ENCODE peak calls at places on chromosomes 5 and 9, in eight cellular contexts. D is A673; M is prostate gland; J is Peyer's patch; N is left ventricle myocardium inferior; H is GM23248; V is tibial artery; B is naive thymus-derived CD4-positive, alpha-beta T cell. L is an unnamed sample. For H3K9me3, the result is how much of the 10 kb centered on the place peaks cover.

GRCh38 chr9:70297141-70297540 is 38.4 kb downstream of the SMC5 start:
- DNase-seq in V (no peak), N (no peak), M (no peak), J (no peak), D (no peak), H (peak), B (no peak), L (no peak)

GRCh38 chr5:180486636-180487149 is 7.5 kb upstream of the CNOT6 start:
- DNase-seq in V (peak), H (peak), M (no peak), J (peak), B (no peak), D (no peak), N (no peak), L (no peak)

GRCh38 chr5:118891252-118891651 is 97.1 kb downstream of the DTWD2 start:
- DNase-seq in H (no peak), D (peak), V (no peak), B (no peak), J (no peak), M (no peak), N (no peak), L (peak)

GRCh38 chr5:80967500-80968181 is 7.5 kb downstream of the RASGRF2 start:
- DNase-seq in M (peak), N (no peak), J (no peak), H (peak), D (peak), B (no peak), V (no peak), L (peak)

GRCh38 chr5:133428072-133428660 is 184.2 kb downstream of the FSTL4 start:
- DNase-seq in V (no peak), H (no peak), M (no peak), N (no peak), J (no peak), B (no peak), D (no peak), L (no peak)

GRCh38 chr5:41600738-41601137 is 90.3 kb upstream of the PLCXD3 start:
- DNase-seq in H (no peak), D (no peak), V (no peak), N (no peak), B (no peak), J (no peak), M (no peak), L (no peak)

GRCh38 chr5:100643473-100643872 is 108.3 kb downstream of the FAM174A start:
- DNase-seq in M (no peak), H (peak), B (no peak), V (no peak), J (no peak), N (no peak), D (no peak), L (no peak)

GRCh38 chr5:149450199-149450598 is 71.1 kb upstream of the IL17B start:
- DNase-seq in N (peak), V (peak), D (no peak), M (peak), H (peak), B (no peak), J (no peak), L (peak)

GRCh38 chr9:96080364-96080763 is 204.9 kb downstream of the ERCC6L2 start:
- DNase-seq in N (no peak), J (no peak), B (no peak), M (peak), H (peak), V (no peak), D (no peak), L (no peak)

GRCh38 chr5:140637722-140638473 is 1.4 kb upstream of the TMCO6 start:
- DNase-seq in M (no peak), V (no peak), J (no peak), H (no peak), D (no peak), B (no peak), N (no peak), L (no peak)

GRCh38 chr5:173313311-173313710 is 14.9 kb downstream of the STC2 start:
- DNase-seq in B (no peak), V (no peak), M (no peak), J (no peak), D (no peak), H (no peak), N (no peak), L (no peak)

GRCh38 chr5:96876292-96876850 is at the start of gene ERAP2:
- DNase-seq in D (peak), V (no peak), B (peak), M (no peak), J (no peak), N (no peak), H (peak), L (no peak)

GRCh38 chr9:112831281-112831851 is 59.3 kb downstream of the SLC46A2 start:
- DNase-seq in B (no peak), H (peak), D (no peak), V (peak), M (peak), J (no peak), N (peak), L (no peak)

GRCh38 chr5:54669285-54669684 is 151.7 kb downstream of the SNX18 start:
- DNase-seq in V (no peak), N (no peak), M (no peak), D (no peak), B (no peak), J (no peak), H (peak), L (peak)
- H3K9me3 ChIP-seq in V (under half), N (under half), M (under half), D (under half), B (under half), J (under half), H (under half), L (under half)

GRCh38 chr5:179452356-179453230 is 97.8 kb upstream of the RUFY1 start:
- DNase-seq in J (no peak), V (peak), N (no peak), H (no peak), B (no peak), M (no peak), D (no peak), L (no peak)
- H3K9me3 ChIP-seq in J (under half), V (under half), N (under half), H (under half), B (under half), M (under half), D (under half), L (under half)

GRCh38 chr9:92984976-92985375 is 37.7 kb downstream of the FGD3 start:
- DNase-seq in D (no peak), M (no peak), B (no peak), H (no peak), J (no peak), V (no peak), N (no peak), L (no peak)

GRCh38 chr9:92979657-92980056 is 32.3 kb downstream of the FGD3 start:
- DNase-seq in N (no peak), M (no peak), H (no peak), D (no peak), B (no peak), V (no peak), J (no peak), L (no peak)

GRCh38 chr9:92980085-92980745 is 32.9 kb downstream of the FGD3 start:
- DNase-seq in H (no peak), M (no peak), N (no peak), D (no peak), V (no peak), J (no peak), B (no peak), L (no peak)

GRCh38 chr9:92983984-92984589 is 36.8 kb downstream of the FGD3 start:
- DNase-seq in M (no peak), H (no peak), D (no peak), N (no peak), B (no peak), J (no peak), V (no peak), L (peak)

GRCh38 chr9:92982130-92982529 is 34.8 kb downstream of the FGD3 start:
- DNase-seq in V (no peak), B (no peak), J (no peak), D (no peak), N (no peak), H (no peak), M (no peak), L (no peak)
- H3K9me3 ChIP-seq in V (under half), B (under half), J (under half), D (under half), N (under half), H (under half), M (under half), L (under half)

GRCh38 chr5:25754895-25755294 is 1110.1 kb upstream of the CDH10 start:
- DNase-seq in B (no peak), J (no peak), N (no peak), D (peak), V (no peak), M (no peak), H (no peak), L (peak)
- H3K9me3 ChIP-seq in B (under half), J (under half), N (under half), D (under half), V (under half), M (under half), H (under half), L (under half)

DNA sequence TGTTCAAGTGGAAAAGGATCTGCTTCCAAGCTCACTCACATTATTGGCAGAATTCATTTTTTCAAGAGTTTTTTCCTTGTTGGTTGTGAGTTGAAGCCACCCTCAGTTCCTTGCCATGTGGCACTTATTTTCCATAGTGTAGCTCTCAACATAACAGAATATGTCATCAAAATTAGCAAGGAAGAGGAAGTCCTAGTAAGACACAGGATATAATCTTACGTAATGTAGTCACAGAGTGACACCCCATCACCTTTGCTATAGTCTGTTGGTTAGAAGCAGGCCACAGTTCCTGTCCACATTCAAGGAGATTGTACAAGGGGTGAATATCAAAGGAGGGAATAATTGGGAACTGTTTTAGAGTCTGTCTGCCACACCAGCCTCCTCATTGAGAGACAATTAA is 15.7 kb downstream of the IRGM start:
- DNase-seq in J (no peak), B (no peak), D (no peak), N (no peak), M (no peak), H (no peak), V (no peak), L (no peak)
- H3K9me3 ChIP-seq in J (under half), B (under half), D (under half), N (half or more), M (under half), H (under half), V (under half), L (under half)

GRCh38 chr5:89893546-89893945 is 516.0 kb downstream of the CETN3 start:
- DNase-seq in N (no peak), M (no peak), V (no peak), B (no peak), J (no peak), D (no peak), H (no peak), L (no peak)
- H3K9me3 ChIP-seq in N (half or more), M (under half), V (under half), B (under half), J (under half), D (under half), H (under half), L (under half)